ENCODE peak calls at places on chromosomes 5 and 9, in six cellular contexts. H is NCI-H2171 treated with DMSO at 0.1 percent for 48 hours; R is ascending aorta; E is HCEC 1CT; B is lower lobe of right lung; S is CD4-positive, alpha-beta memory T cell. N is an unnamed sample.

GRCh38 chr9:68861436-68861835 is 152.5 kb downstream of the PRKACG start:
- DNase-seq in B (no peak), R (no peak), S (no peak), E (no peak), H (no peak), N (no peak)

GRCh38 chr5:52015760-52016159 is 632.5 kb downstream of the ISL1 start:
- DNase-seq in E (no peak), S (no peak), H (no peak), B (no peak), R (no peak), N (no peak)

GRCh38 chr5:132498686-132499271 is 8.2 kb upstream of the IRF1 start:
- DNase-seq in B (no peak), H (no peak), R (peak; percentile 58), E (no peak), S (no peak), N (no peak)

GRCh38 chr5:139058121-139058520 is 140.0 kb downstream of the SIL1 start:
- DNase-seq in B (no peak), H (no peak), R (no peak), S (no peak), E (peak; percentile 18), N (no peak)

GRCh38 chr9:86494644-86495081 is 140.5 kb upstream of the TUT7 start:
- DNase-seq in B (no peak), R (no peak), S (no peak), E (peak; percentile 50), H (no peak), N (peak; percentile 57)

GRCh38 chr5:178476531-178476930 is 113.7 kb downstream of the COL23A1 start:
- DNase-seq in R (no peak), E (no peak), B (no peak), H (no peak), S (no peak), N (no peak)

GRCh38 chr5:622359-622758 is 10.2 kb downstream of the CEP72 start:
- DNase-seq in E (no peak), B (peak; percentile 34), S (no peak), H (no peak), R (no peak), N (no peak)

GRCh38 chr9:6628714-6629113 is 16.8 kb downstream of the GLDC start:
- DNase-seq in E (no peak), R (no peak), H (no peak), B (no peak), S (no peak), N (no peak)

GRCh38 chr5:144198386-144198785 is 27.7 kb downstream of the KCTD16 start:
- DNase-seq in H (no peak), R (no peak), B (no peak), S (no peak), E (peak; percentile 65), N (no peak)

GRCh38 chr9:588952-589351 is 252.5 kb upstream of the DMRT1 start:
- DNase-seq in E (no peak), H (no peak), R (no peak), B (no peak), S (no peak), N (no peak)

GRCh38 chr5:131630208-131630962 is 4.6 kb downstream of the RAPGEF6 start:
- DNase-seq in B (no peak), R (no peak), S (no peak), E (peak; percentile 65), H (peak; percentile 41), N (no peak)

GRCh38 chr5:174335682-174336364 is 290.3 kb downstream of the NSG2 start:
- DNase-seq in E (no peak), B (no peak), R (peak; percentile 71), S (no peak), H (no peak), N (no peak)

GRCh38 chr9:94905606-94906005 is 179.1 kb downstream of the AOPEP start:
- DNase-seq in E (no peak), S (no peak), B (no peak), H (no peak), R (no peak), N (no peak)